ENCODE peak calls at places on chromosomes 6 and 20, in seven cellular contexts. U is frontal cortex, C is BE2C, Z is astrocyte of the spinal cord, G is COR-L47, W is ureter, V is AG10803. B is an unnamed sample.

GRCh38 chr6:165662671-165663282 is at the start of gene PDE10A:
- DNase-seq in Z (peak; percentile 35), V (peak; percentile 4), G (no peak), U (peak; percentile 69), C (peak; percentile 23), W (no peak), B (no peak)

GRCh38 chr6:29830409-29830808 is 2.8 kb downstream of the HLA-G start:
- DNase-seq in Z (no peak), G (no peak), U (no peak), W (no peak), V (no peak), C (no peak), B (no peak)

GRCh38 chr20:35953411-35954199 is 697 bp downstream of the SCAND1 start:
- DNase-seq in W (peak; percentile 58), Z (peak; percentile 51), G (peak; percentile 16), V (peak; percentile 45), C (peak; percentile 56), U (no peak), B (peak; percentile 94)

GRCh38 chr6:21593927-21594421 is 423 bp downstream of the SOX4 start:
- DNase-seq in Z (peak; percentile 77), C (peak; percentile 33), V (peak; percentile 71), U (no peak), W (peak; percentile 52), G (no peak), B (no peak)

GRCh38 chr20:43531091-43531443 is 23.6 kb downstream of the L3MBTL1 start:
- DNase-seq in Z (no peak), C (no peak), G (no peak), W (no peak), U (no peak), V (no peak), B (no peak)

GRCh38 chr6:137019476-137020272 is 25.1 kb downstream of the IL20RA start:
- DNase-seq in U (no peak), W (no peak), Z (no peak), G (no peak), V (no peak), C (peak; percentile 46), B (no peak)

GRCh38 chr6:36657942-36658544 is 20.5 kb upstream of the CDKN1A start:
- DNase-seq in G (no peak), W (no peak), U (no peak), V (peak; percentile 64), C (no peak), Z (peak; percentile 68), B (no peak)

GRCh38 chr6:106099235-106099537 is 13.1 kb downstream of the PRDM1 start:
- DNase-seq in C (no peak), W (no peak), G (no peak), Z (no peak), V (no peak), U (no peak), B (no peak)

GRCh38 chr6:138692058-138692977 is 81.3 kb upstream of the CCDC28A start:
- DNase-seq in W (no peak), C (peak; percentile 72), U (peak; percentile 91), V (peak; percentile 53), G (peak; percentile 20), Z (peak; percentile 65), B (peak; percentile 92)

GRCh38 chr6:74735304-74735703 is 470.5 kb downstream of the COL12A1 start:
- DNase-seq in U (no peak), V (peak; percentile 97), C (no peak), G (no peak), W (no peak), Z (peak; percentile 89), B (no peak)

GRCh38 chr20:53981752-53982437 is 88.5 kb downstream of the BCAS1 start:
- DNase-seq in G (no peak), V (no peak), U (no peak), W (no peak), Z (no peak), C (no peak), B (no peak)

GRCh38 chr20:59873409-59873808 is 60.0 kb downstream of the SYCP2 start:
- DNase-seq in U (no peak), V (no peak), G (no peak), W (no peak), Z (no peak), C (no peak), B (no peak)

GRCh38 chr6:19368511-19368910 is 468.7 kb upstream of the ID4 start:
- DNase-seq in U (no peak), C (no peak), W (no peak), G (no peak), V (peak; percentile 54), Z (peak; percentile 64), B (no peak)

GRCh38 chr6:101079696-101080270 is 198.7 kb upstream of the ASCC3 start:
- DNase-seq in G (no peak), V (no peak), Z (no peak), C (no peak), W (no peak), U (no peak), B (no peak)

GRCh38 chr6:101402618-101403002 is 9.1 kb downstream of the GRIK2 start:
- DNase-seq in Z (no peak), G (no peak), W (no peak), V (no peak), U (no peak), C (peak; percentile 78), B (no peak)

GRCh38 chr6:168475188-168476013 is 34.4 kb downstream of the SMOC2 start:
- DNase-seq in W (no peak), U (no peak), Z (no peak), V (no peak), C (no peak), G (no peak), B (no peak)

GRCh38 chr20:61959301-61959700 is 106.4 kb downstream of the TAF4 start:
- DNase-seq in U (no peak), C (no peak), W (no peak), Z (no peak), G (no peak), V (no peak), B (peak; percentile 33)

GRCh38 chr6:3075522-3076113 is 7.3 kb downstream of the RIPK1 start:
- DNase-seq in C (no peak), U (no peak), V (peak; percentile 21), G (no peak), W (no peak), Z (peak; percentile 12), B (no peak)

GRCh38 chr20:7989379-7989778 is 30.2 kb downstream of the TMX4 start:
- DNase-seq in Z (no peak), G (no peak), U (no peak), W (no peak), C (no peak), V (no peak), B (no peak)

GRCh38 chr20:59042151-59042795 is at the start of gene PRELID3B:
- DNase-seq in C (no peak), W (no peak), V (peak; percentile 34), Z (no peak), G (peak; percentile 10), U (peak; percentile 26), B (no peak)

GRCh38 chr6:44462335-44462734 is 74.8 kb downstream of the CDC5L start:
- DNase-seq in W (no peak), G (no peak), V (no peak), U (no peak), Z (no peak), C (no peak), B (no peak)

GRCh38 chr20:31781945-31782344 is 37.2 kb upstream of the MYLK2 start:
- DNase-seq in C (no peak), U (no peak), Z (no peak), W (no peak), V (no peak), G (no peak), B (no peak)

GRCh38 chr6:117555262-117555849 is 47.0 kb downstream of the GOPC start:
- DNase-seq in V (no peak), G (no peak), W (no peak), U (no peak), C (no peak), Z (no peak), B (no peak)

GRCh38 chr6:158718431-158719126 is 68.7 kb downstream of the SYTL3 start:
- DNase-seq in Z (peak; percentile 28), C (no peak), U (no peak), G (no peak), W (no peak), V (peak; percentile 15), B (peak; percentile 45)

GRCh38 chr6:85017352-85017751 is 253.0 kb upstream of the TBX18 start:
- DNase-seq in V (no peak), G (no peak), C (no peak), W (no peak), U (no peak), Z (no peak), B (no peak)

GRCh38 chr6:87297115-87297514 is 25.3 kb upstream of the SMIM8 start:
- DNase-seq in W (no peak), G (no peak), Z (peak; percentile 29), U (no peak), C (no peak), V (no peak), B (no peak)

GRCh38 chr6:136034422-136034821 is 182.9 kb downstream of the PDE7B start:
- DNase-seq in W (no peak), Z (no peak), U (no peak), G (no peak), V (no peak), C (no peak), B (no peak)

GRCh38 chr6:13013681-13014550 is 297.3 kb downstream of the PHACTR1 start:
- DNase-seq in Z (peak; percentile 5), C (no peak), W (no peak), G (no peak), V (no peak), U (peak; percentile 62), B (no peak)

GRCh38 chr20:62706344-62706743 is 2.3 kb upstream of the NTSR1 start:
- DNase-seq in G (no peak), Z (no peak), C (no peak), V (no peak), U (no peak), W (no peak), B (no peak)

GRCh38 chr20:36175475-36175995 is 21.0 kb downstream of the EPB41L1 start:
- DNase-seq in W (no peak), C (no peak), U (no peak), V (no peak), G (no peak), Z (no peak), B (no peak)

GRCh38 chr6:44489912-44490604 is 102.6 kb downstream of the CDC5L start:
- DNase-seq in Z (peak; percentile 98), U (peak; percentile 50), C (no peak), V (peak; percentile 97), G (no peak), W (no peak), B (no peak)

GRCh38 chr6:109793793-109794192 is 102.7 kb downstream of the FIG4 start:
- DNase-seq in U (peak; percentile 15), Z (peak; percentile 93), G (peak; percentile 6), V (peak; percentile 93), C (no peak), W (peak; percentile 62), B (no peak)

GRCh38 chr6:170445487-170445886 is 107.6 kb downstream of the PSMB1 start:
- DNase-seq in G (no peak), V (no peak), U (no peak), Z (no peak), C (no peak), W (no peak), B (peak; percentile 69)

B was measured in mesenteric fat pad.